ENCODE peak calls at places on chromosomes 3 and 15, in six cellular contexts. E, Z, X, H, T and U are unnamed samples.

GRCh38 chr15:67024322-67024997 is 40.9 kb upstream of the SMAD3 start:
- DNase-seq in E (peak; percentile 82), Z (peak; percentile 92), X (no peak), H (peak; percentile 37), T (no peak), U (peak; percentile 71)

GRCh38 chr3:63344676-63345075 is 66.6 kb downstream of the SYNPR start:
- DNase-seq in E (no peak), Z (no peak), X (no peak), H (no peak), T (no peak), U (no peak)

GRCh38 chr3:182309120-182309519 is 484.2 kb upstream of the ATP11B start:
- DNase-seq in E (no peak), Z (no peak), X (no peak), H (no peak), T (no peak), U (no peak)

GRCh38 chr3:65811050-65811766 is 227.5 kb downstream of the MAGI1 start:
- DNase-seq in E (no peak), Z (no peak), X (no peak), H (no peak), T (no peak), U (no peak)

GRCh38 chr3:41369838-41370237 is 170.5 kb downstream of the CTNNB1 start:
- DNase-seq in E (no peak), Z (peak; percentile 5), X (no peak), H (no peak), T (no peak), U (no peak)

GRCh38 chr3:113245775-113246174 is 34.4 kb downstream of the BOC start:
- DNase-seq in E (no peak), Z (no peak), X (no peak), H (peak; percentile 25), T (no peak), U (peak; percentile 55)

GRCh38 chr15:58115692-58116091 is 22.5 kb upstream of the AQP9 start:
- DNase-seq in E (no peak), Z (peak; percentile 37), X (no peak), H (no peak), T (no peak), U (no peak)

GRCh38 chr3:74630602-74631001 is 16.1 kb upstream of the CNTN3 start:
- DNase-seq in E (no peak), Z (no peak), X (no peak), H (no peak), T (no peak), U (no peak)

GRCh38 chr3:123732447-123732846 is 147.6 kb upstream of the HACD2 start:
- DNase-seq in E (peak; percentile 88), Z (no peak), X (no peak), H (no peak), T (no peak), U (no peak)

GRCh38 chr3:65588884-65589283 is 449.8 kb downstream of the MAGI1 start:
- DNase-seq in E (no peak), Z (no peak), X (no peak), H (no peak), T (no peak), U (no peak)

GRCh38 chr3:139378587-139378986 is 10.9 kb downstream of the COPB2 start:
- DNase-seq in E (no peak), Z (no peak), X (no peak), H (no peak), T (no peak), U (no peak)

GRCh38 chr15:57172925-57173324 is 203.4 kb upstream of the CGNL1 start:
- DNase-seq in E (no peak), Z (peak; percentile 50), X (no peak), H (no peak), T (no peak), U (no peak)

GRCh38 chr15:86677316-86677715 is 597.6 kb downstream of the AGBL1 start:
- DNase-seq in E (no peak), Z (no peak), X (no peak), H (no peak), T (no peak), U (no peak)

GRCh38 chr3:138332472-138333073 is 2.9 kb upstream of the NME9 start:
- DNase-seq in E (peak; percentile 33), Z (peak; percentile 29), X (no peak), H (no peak), T (peak; percentile 21), U (no peak)

GRCh38 chr3:27680517-27681246 is 41.4 kb downstream of the EOMES start:
- DNase-seq in E (no peak), Z (no peak), X (no peak), H (no peak), T (no peak), U (no peak)

GRCh38 chr3:8441969-8442559 is 59.6 kb upstream of the LMCD1 start:
- DNase-seq in E (no peak), Z (peak; percentile 76), X (no peak), H (no peak), T (no peak), U (no peak)

GRCh38 chr15:28921925-28922711 is 36.3 kb downstream of the APBA2 start:
- DNase-seq in E (no peak), Z (no peak), X (no peak), H (no peak), T (no peak), U (no peak)

GRCh38 chr3:132822266-132822665 is 100.1 kb upstream of the NPHP3 start:
- DNase-seq in E (no peak), Z (no peak), X (no peak), H (no peak), T (no peak), U (no peak)

GRCh38 chr15:47293763-47294162 is 423.5 kb upstream of the SEMA6D start:
- DNase-seq in E (no peak), Z (no peak), X (no peak), H (peak; percentile 44), T (no peak), U (peak; percentile 69)

GRCh38 chr15:74829500-74829899 is 3.1 kb downstream of the CPLX3 start:
- DNase-seq in E (no peak), Z (no peak), X (no peak), H (no peak), T (no peak), U (no peak)

GRCh38 chr3:63861306-63861705 is 2.3 kb downstream of the THOC7 start:
- DNase-seq in E (no peak), Z (no peak), X (no peak), H (no peak), T (no peak), U (no peak)

GRCh38 chr3:147589016-147589415 is 179.9 kb downstream of the ZIC1 start:
- DNase-seq in E (no peak), Z (no peak), X (no peak), H (no peak), T (no peak), U (no peak)

GRCh38 chr15:87219650-87220615 is 1036.6 kb downstream of the NTRK3 start:
- DNase-seq in E (no peak), Z (no peak), X (no peak), H (no peak), T (no peak), U (no peak)

GRCh38 chr15:79673416-79674123 is 223.2 kb downstream of the MTHFS start:
- DNase-seq in E (no peak), Z (no peak), X (no peak), H (no peak), T (no peak), U (no peak)

GRCh38 chr3:10223676-10224639 is 24.3 kb upstream of the TATDN2 start:
- DNase-seq in E (no peak), Z (no peak), X (no peak), H (no peak), T (no peak), U (no peak)

GRCh38 chr3:124263168-124263567 is 271.2 kb upstream of the ROPN1 start:
- DNase-seq in E (no peak), Z (peak; percentile 44), X (no peak), H (no peak), T (no peak), U (no peak)

GRCh38 chr3:75249005-75249404 is 415.1 kb upstream of the FRG2C start:
- DNase-seq in E (no peak), Z (no peak), X (no peak), H (no peak), T (no peak), U (no peak)

GRCh38 chr3:50671331-50671730 is 3.4 kb upstream of the DOCK3 start:
- DNase-seq in E (no peak), Z (peak; percentile 43), X (no peak), H (no peak), T (no peak), U (no peak)

GRCh38 chr15:38612159-38612863 is 47.7 kb upstream of the RASGRP1 start:
- DNase-seq in E (no peak), Z (no peak), X (no peak), H (no peak), T (no peak), U (no peak)

GRCh38 chr15:100349321-100349695 is 7.5 kb upstream of the ADAMTS17 start:
- DNase-seq in E (no peak), Z (no peak), X (no peak), H (no peak), T (no peak), U (no peak)

GRCh38 chr3:128864351-128864811 is 15.0 kb upstream of the ACAD9 start:
- DNase-seq in E (no peak), Z (no peak), X (no peak), H (no peak), T (no peak), U (no peak)

GRCh38 chr3:72567474-72567873 is 280.8 kb downstream of the SHQ1 start:
- DNase-seq in E (no peak), Z (no peak), X (no peak), H (no peak), T (no peak), U (no peak)

GRCh38 chr3:27632431-27633223 is 89.5 kb downstream of the EOMES start:
- DNase-seq in E (no peak), Z (peak; percentile 66), X (peak; percentile 14), H (peak; percentile 57), T (peak; percentile 51), U (peak; percentile 48)